ENCODE peak calls at places on chromosomes 11 and 22, in ten cellular contexts. Z is psoas muscle; E is OCI-LY7; D is heart right ventricle; T is colonic mucosa; S is CD8-positive, alpha-beta T cell; V is mucosa of descending colon; N is tibial nerve; L is heart left ventricle; X is SK-N-SH. A is an unnamed sample. For H3K4me1, the result is how much of the 10 kb centered on the place peaks cover.

GRCh38 chr11:58494096-58494495 is 13.8 kb downstream of the OR5B21 start:
- DNase-seq in V (no peak), L (no peak), S (no peak), X (no peak), T (no peak), D (no peak), N (no peak), E (no peak), Z (no peak), A (no peak)

GRCh38 chr22:43244385-43244784 is 57.5 kb upstream of the TTLL12 start:
- DNase-seq in T (no peak), S (no peak), Z (no peak), X (no peak), L (no peak), E (no peak), N (no peak), D (no peak), V (no peak), A (no peak)

GRCh38 chr11:70545626-70545945 is 147.3 kb downstream of the CTTN start:
- DNase-seq in X (no peak), D (no peak), V (peak), Z (no peak), S (no peak), L (peak), T (no peak), E (no peak), N (no peak), A (no peak)

GRCh38 chr22:50728523-50728931 is 9.5 kb upstream of the ACR start:
- DNase-seq in S (no peak), E (no peak), Z (peak), T (no peak), X (no peak), D (no peak), V (peak), N (peak), L (peak), A (no peak)

GRCh38 chr11:65695459-65696241 is 16.4 kb upstream of the KAT5 start:
- DNase-seq in E (no peak), D (peak), L (no peak), S (no peak), V (peak), T (peak), X (no peak), N (no peak), Z (no peak), A (no peak)

GRCh38 chr22:39135092-39135896 is 17.2 kb downstream of the CBX7 start:
- DNase-seq in E (peak), Z (no peak), N (no peak), L (peak), T (no peak), V (no peak), X (peak), D (peak), S (peak), A (no peak)

GRCh38 chr22:47036352-47036751 is 273.9 kb downstream of the TBC1D22A start:
- DNase-seq in E (no peak), N (no peak), V (peak), L (no peak), T (no peak), Z (peak), S (no peak), X (no peak), D (no peak), A (no peak)

GRCh38 chr11:101775033-101775432 is 139.8 kb upstream of the CEP126 start:
- DNase-seq in S (no peak), E (no peak), T (no peak), Z (no peak), D (no peak), N (no peak), V (no peak), L (no peak), X (no peak), A (no peak)

GRCh38 chr11:119780264-119780953 is 51.4 kb upstream of the NECTIN1 start:
- DNase-seq in X (no peak), D (peak), S (no peak), E (no peak), N (no peak), T (no peak), L (no peak), V (no peak), Z (no peak), A (no peak)

GRCh38 chr11:74849525-74850391 is 99.1 kb downstream of the XRRA1 start:
- DNase-seq in L (no peak), X (no peak), S (no peak), T (no peak), E (peak), V (no peak), Z (peak), D (peak), N (no peak), A (no peak)

GRCh38 chr11:3807856-3808845 is at the start of gene PGAP2:
- DNase-seq in L (peak), E (peak), D (peak), T (peak), N (peak), Z (peak), V (peak), S (peak), X (peak), A (no peak)

DNA sequence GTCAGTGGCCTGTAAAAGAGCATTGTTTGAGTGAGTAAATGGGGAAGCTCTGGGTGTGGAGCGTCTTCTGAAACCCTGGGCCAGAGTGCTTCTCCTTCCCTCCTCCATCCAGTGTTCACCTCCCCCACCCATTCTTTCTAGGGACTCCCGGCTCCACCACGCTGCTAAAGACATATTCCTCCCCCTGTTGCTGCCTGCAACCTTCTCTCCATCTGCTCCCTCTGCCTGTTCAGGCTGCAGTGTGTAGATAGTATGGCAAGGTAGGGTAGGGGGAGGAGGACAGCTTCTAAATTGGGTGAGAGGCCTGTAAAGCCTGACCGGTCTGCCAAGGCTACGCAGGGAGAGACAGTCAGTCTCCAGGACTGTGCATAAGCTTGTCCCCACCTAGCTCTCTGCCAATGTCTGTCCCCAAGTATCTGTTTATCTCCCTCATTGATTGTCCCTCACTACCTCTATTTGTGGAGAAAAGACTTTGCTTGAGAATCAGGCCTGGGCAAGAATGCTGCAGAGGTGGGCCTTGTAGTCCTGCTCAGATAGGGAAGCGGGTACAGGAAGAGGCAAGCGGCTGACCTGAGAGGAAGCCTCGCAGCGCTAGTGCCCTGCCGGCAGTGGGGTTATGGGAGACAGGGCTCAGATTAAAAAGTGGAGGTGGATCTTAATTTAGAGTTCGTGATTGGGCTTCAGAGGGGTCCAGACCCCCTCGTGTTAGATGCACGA is 905 bp upstream of the SEZ6L start:
- DNase-seq in V (no peak), E (no peak), D (no peak), N (no peak), S (no peak), Z (no peak), X (peak), T (no peak), L (no peak), A (no peak)
- H3K4me3 ChIP-seq in V (no peak), E (no peak), D (no peak), N (no peak), S (no peak), Z (no peak), X (no peak), T (no peak), L (peak), A (no peak)

GRCh38 chr22:35995772-35996171 is 32.9 kb downstream of the RBFOX2 start:
- DNase-seq in S (no peak), E (no peak), V (no peak), D (peak), X (no peak), T (peak), N (peak), L (peak), Z (peak), A (peak)

GRCh38 chr22:35996596-35996995 is 32.0 kb downstream of the RBFOX2 start:
- DNase-seq in D (no peak), L (no peak), T (no peak), Z (no peak), E (no peak), V (no peak), S (no peak), X (no peak), N (no peak), A (no peak)

GRCh38 chr22:35995345-35995744 is 33.3 kb downstream of the RBFOX2 start:
- DNase-seq in X (no peak), E (no peak), D (no peak), S (no peak), L (no peak), N (no peak), V (no peak), T (no peak), Z (no peak), A (no peak)

GRCh38 chr22:35991168-35991567 is 37.5 kb downstream of the RBFOX2 start:
- DNase-seq in V (no peak), T (no peak), S (no peak), Z (no peak), X (no peak), D (no peak), E (no peak), L (no peak), N (no peak), A (no peak)

GRCh38 chr22:35993048-35993714 is 35.4 kb downstream of the RBFOX2 start:
- DNase-seq in Z (no peak), N (no peak), D (no peak), L (no peak), E (no peak), V (no peak), T (no peak), S (no peak), X (no peak), A (no peak)
- TF ChIP-seq CTCF in Z (no peak), N (no peak), D (no peak), L (no peak), E (no peak), V (no peak), T (no peak), S (no peak), X (no peak), A (no peak)

DNA sequence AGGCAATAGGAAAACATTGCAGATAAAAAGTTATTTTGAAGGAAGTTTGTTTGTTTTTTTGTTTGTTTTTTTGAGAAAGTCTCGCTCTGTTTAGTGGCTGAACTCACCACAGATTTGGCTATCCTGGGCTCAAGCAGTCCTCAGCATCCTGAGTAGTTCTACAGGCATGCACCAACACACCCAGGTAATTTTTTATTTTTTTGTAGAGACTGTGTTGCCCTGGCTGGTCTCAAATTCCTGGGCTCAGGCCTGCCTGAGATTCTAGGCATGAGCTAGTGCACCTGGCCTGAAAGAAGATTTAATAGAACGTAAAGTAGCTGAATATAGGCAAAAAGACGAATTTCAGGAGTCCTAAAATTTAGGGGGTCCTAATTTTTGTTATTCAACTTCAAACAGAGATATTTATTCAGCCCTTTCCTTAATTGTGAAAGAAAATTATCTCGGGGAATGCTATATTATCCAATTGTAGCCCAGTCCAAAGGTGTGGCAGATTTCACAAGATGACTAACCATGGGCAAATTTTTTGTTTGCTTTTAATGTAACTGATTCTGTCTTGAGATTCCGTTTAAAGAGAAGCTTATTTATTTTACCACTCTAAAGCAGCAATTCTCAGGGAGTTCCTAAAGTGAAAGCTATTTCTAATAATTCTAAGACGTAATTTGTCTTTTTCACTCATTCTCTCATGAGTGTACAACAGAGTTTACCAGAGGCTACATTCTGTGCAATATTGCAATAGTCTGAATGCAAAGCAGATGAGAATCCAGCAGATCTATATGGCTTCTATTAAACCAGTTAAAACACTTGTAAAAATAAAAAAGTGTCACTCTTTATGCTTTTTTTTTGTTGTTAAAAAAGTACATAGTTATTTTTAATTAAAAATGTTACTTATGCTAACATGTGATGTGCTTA is 879 bp downstream of the IL18 start:
- DNase-seq in V (no peak), E (no peak), D (no peak), N (no peak), T (no peak), Z (no peak), X (no peak), L (no peak), S (no peak), A (no peak)
- H3K4me1 ChIP-seq in V (under half), E (under half), D (under half), N (under half), T (under half), Z (under half), X (under half), L (under half), S (under half), A (under half)

GRCh38 chr11:83725161-83725560 is 439.0 kb upstream of the CCDC90B start:
- DNase-seq in T (no peak), V (no peak), E (no peak), Z (no peak), S (no peak), L (no peak), D (no peak), X (no peak), N (no peak), A (no peak)

GRCh38 chr11:83722392-83722791 is 436.2 kb upstream of the CCDC90B start:
- DNase-seq in D (no peak), T (no peak), L (no peak), N (no peak), Z (no peak), E (no peak), S (no peak), V (no peak), X (no peak), A (no peak)

GRCh38 chr11:83726316-83726715 is 440.1 kb upstream of the CCDC90B start:
- DNase-seq in L (no peak), D (no peak), X (no peak), Z (no peak), T (no peak), E (no peak), S (no peak), V (no peak), N (no peak), A (no peak)

GRCh38 chr11:83725718-83726117 is 439.6 kb upstream of the CCDC90B start:
- DNase-seq in V (no peak), T (no peak), X (no peak), S (no peak), N (no peak), E (no peak), L (no peak), D (peak), Z (no peak), A (no peak)

GRCh38 chr11:83724704-83725114 is 438.5 kb upstream of the CCDC90B start:
- DNase-seq in S (no peak), E (no peak), L (no peak), N (no peak), Z (no peak), V (no peak), T (no peak), D (peak), X (peak), A (no peak)
- H3K4me3 ChIP-seq in S (no peak), E (no peak), L (peak), N (no peak), Z (peak), V (no peak), T (no peak), D (peak), X (no peak), A (no peak)

GRCh38 chr11:7251836-7252682 is at the start of gene SYT9:
- DNase-seq in S (no peak), X (peak), E (no peak), L (peak), N (no peak), V (peak), Z (peak), D (peak), T (peak), A (no peak)
- TF ChIP-seq CTCF in S (no peak), X (no peak), E (no peak), L (no peak), N (no peak), V (no peak), Z (no peak), D (no peak), T (no peak), A (no peak)

GRCh38 chr11:123483465-123483864 is 53.4 kb downstream of the GRAMD1B start:
- DNase-seq in D (no peak), E (no peak), N (no peak), T (no peak), L (no peak), Z (no peak), V (no peak), S (no peak), X (no peak), A (no peak)
- H3K4me1 ChIP-seq in D (under half), E (under half), N (under half), T (under half), L (under half), Z (under half), V (under half), S (under half), X (under half), A (under half)

DNA sequence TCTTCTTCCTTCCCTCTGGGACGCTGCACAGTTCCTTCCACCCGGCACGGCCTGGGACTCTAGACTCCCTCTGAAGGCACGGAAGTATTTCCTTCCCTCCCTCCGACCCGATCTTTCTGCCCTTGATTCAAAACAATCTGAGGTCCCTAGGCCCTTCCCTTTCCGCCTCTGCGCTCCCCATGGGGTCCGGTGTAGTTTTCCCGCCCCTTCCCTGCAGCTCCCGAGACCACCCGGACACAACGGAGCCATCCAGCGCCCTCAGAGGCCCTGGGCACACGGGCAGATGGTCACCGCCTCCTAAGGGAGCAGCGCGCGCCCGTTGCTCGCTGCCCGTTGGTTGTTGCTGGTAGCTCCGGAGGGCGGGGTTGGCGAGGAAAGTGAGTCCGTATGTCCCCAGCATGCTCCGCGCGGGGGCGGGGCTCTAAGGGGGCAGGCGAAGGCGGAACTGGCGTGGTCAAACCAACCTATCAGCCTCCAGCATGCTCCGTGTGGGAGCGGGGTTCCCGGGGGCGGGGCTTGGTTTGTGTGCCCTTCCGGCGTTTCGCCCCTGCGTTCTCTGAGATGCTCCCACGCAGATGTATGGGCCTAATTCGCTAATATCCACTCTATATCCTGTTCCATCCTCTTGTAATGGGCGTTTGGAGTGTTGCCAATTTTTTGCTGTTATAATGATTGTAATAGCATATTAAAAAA is 19.6 kb downstream of the MIF start:
- DNase-seq in N (peak), D (peak), Z (peak), S (peak), E (peak), V (peak), T (peak), X (peak), L (peak), A (peak)
- H3K4me3 ChIP-seq in N (peak), D (peak), Z (peak), S (peak), E (peak), V (peak), T (peak), X (peak), L (peak), A (peak)

GRCh38 chr11:9461760-9462134 is 935 bp downstream of the ZNF143 start:
- DNase-seq in V (no peak), X (peak), N (no peak), D (no peak), E (peak), S (no peak), T (no peak), Z (no peak), L (no peak), A (no peak)

GRCh38 chr11:9462172-9462799 is 1.5 kb downstream of the ZNF143 start:
- DNase-seq in S (no peak), L (no peak), T (no peak), V (peak), E (peak), X (no peak), Z (no peak), N (no peak), D (no peak), A (no peak)

GRCh38 chr11:9459573-9460321 is 1.1 kb upstream of the ZNF143 start:
- DNase-seq in V (no peak), X (peak), L (no peak), E (peak), N (no peak), T (peak), Z (no peak), S (peak), D (no peak), A (no peak)

GRCh38 chr11:9461068-9461759 is 402 bp downstream of the ZNF143 start:
- DNase-seq in S (peak), V (peak), E (peak), L (peak), T (peak), X (peak), Z (peak), N (peak), D (peak), A (peak)

DNA sequence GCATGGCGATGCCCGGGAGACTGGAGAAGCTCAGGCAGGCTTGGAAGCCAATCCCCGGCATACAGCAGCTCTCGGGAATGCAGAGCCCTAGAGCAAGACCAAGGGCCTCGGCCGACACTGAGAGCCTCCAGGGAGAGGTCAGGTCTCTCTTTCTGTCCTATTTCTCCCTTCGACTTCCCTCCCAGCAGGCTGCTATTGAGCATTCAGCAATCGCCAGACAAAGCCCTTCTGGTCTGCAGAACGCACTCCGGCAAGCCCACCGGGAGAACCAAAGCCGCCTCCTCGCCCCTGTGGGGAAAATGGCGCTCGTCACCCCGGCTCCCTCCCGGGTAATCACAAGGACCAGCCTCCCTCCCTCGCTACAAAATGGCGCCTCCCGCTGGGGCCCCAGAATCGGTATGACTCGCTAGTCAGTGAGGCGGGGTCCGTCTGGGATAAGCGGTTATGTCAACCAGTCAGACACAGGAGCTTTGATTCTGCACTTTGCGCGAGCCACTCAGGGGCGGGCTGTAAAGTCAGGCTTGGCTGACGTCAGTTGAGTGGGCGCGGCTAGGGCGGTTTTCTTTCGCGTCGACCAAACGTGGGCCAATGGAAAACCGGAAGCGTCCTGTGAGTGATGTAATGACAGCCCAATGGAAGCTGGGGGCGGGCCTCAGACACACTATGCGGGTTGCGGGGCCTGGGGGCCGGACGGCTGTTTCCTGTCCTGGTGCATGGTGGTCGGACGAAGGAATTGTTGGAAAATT is at the start of gene ZNF143:
- DNase-seq in D (peak), Z (peak), T (peak), N (peak), E (peak), X (peak), S (peak), V (peak), L (peak), A (peak)
- TF ChIP-seq CTCF in D (no peak), Z (no peak), T (no peak), N (no peak), E (no peak), X (no peak), S (no peak), V (no peak), L (no peak), A (no peak)

A was measured in ascending aorta.